ENCODE peak calls at places on chromosomes 1 and 21, in ten cellular contexts. Y is HCT116, A is astrocyte of the spinal cord, O is MCF 10A, T is WTC11, U is Peyer's patch, W is cardiac muscle cell, G is esophagus muscularis mucosa, I is IMR-90, C is RWPE1. L is an unnamed sample.

GRCh38 chr1:905811-906531 is 17.8 kb upstream of the SAMD11 start:
- DNase-seq in Y (no peak), A (no peak), O (no peak), T (no peak), U (peak), W (no peak), G (no peak), I (no peak), C (no peak), L (peak)

GRCh38 chr1:53622531-53622930 is 116.4 kb downstream of the GLIS1 start:
- DNase-seq in Y (no peak), A (no peak), O (no peak), T (no peak), U (no peak), W (no peak), G (no peak), I (no peak), C (no peak), L (no peak)

GRCh38 chr1:26015358-26015757 is 6.2 kb upstream of the EXTL1 start:
- DNase-seq in Y (no peak), A (no peak), O (peak), T (no peak), U (no peak), W (peak), G (no peak), I (peak), C (no peak), L (peak)

GRCh38 chr1:182170941-182171461 is 109.5 kb upstream of the ZNF648 start:
- DNase-seq in Y (no peak), A (no peak), O (no peak), T (no peak), U (no peak), W (no peak), G (no peak), I (no peak), C (no peak), L (peak)

GRCh38 chr21:38797470-38797869 is 8.3 kb upstream of the ETS2 start:
- DNase-seq in Y (peak), A (no peak), O (peak), T (no peak), U (no peak), W (no peak), G (no peak), I (no peak), C (peak), L (peak)

GRCh38 chr1:225209153-225209552 is 218.7 kb downstream of the LBR start:
- DNase-seq in Y (no peak), A (no peak), O (no peak), T (no peak), U (no peak), W (no peak), G (no peak), I (no peak), C (no peak), L (no peak)

GRCh38 chr21:43864806-43865470 is at the start of gene AGPAT3:
- DNase-seq in Y (no peak), A (no peak), O (no peak), T (no peak), U (no peak), W (no peak), G (no peak), I (no peak), C (no peak), L (no peak)

GRCh38 chr21:45935628-45936027 is 45.9 kb upstream of the COL6A1 start:
- DNase-seq in Y (no peak), A (peak), O (no peak), T (no peak), U (no peak), W (peak), G (no peak), I (peak), C (no peak), L (no peak)

GRCh38 chr21:46081022-46081861 is 16.7 kb upstream of the COL6A2 start:
- DNase-seq in Y (no peak), A (no peak), O (no peak), T (no peak), U (no peak), W (no peak), G (peak), I (no peak), C (no peak), L (no peak)

GRCh38 chr1:183306317-183307042 is 111.7 kb downstream of the NMNAT2 start:
- DNase-seq in Y (no peak), A (no peak), O (peak), T (no peak), U (no peak), W (no peak), G (no peak), I (no peak), C (peak), L (no peak)

GRCh38 chr1:25773441-25774125 is 26.4 kb upstream of the SELENON start:
- DNase-seq in Y (no peak), A (no peak), O (peak), T (no peak), U (no peak), W (no peak), G (no peak), I (peak), C (no peak), L (no peak)

GRCh38 chr21:26405735-26406361 is 167.2 kb downstream of the CYYR1 start:
- DNase-seq in Y (no peak), A (peak), O (peak), T (no peak), U (no peak), W (peak), G (no peak), I (peak), C (peak), L (no peak)

GRCh38 chr1:8915446-8915845 is 30.2 kb upstream of the CA6 start:
- DNase-seq in Y (no peak), A (no peak), O (no peak), T (no peak), U (no peak), W (no peak), G (no peak), I (no peak), C (no peak), L (no peak)

GRCh38 chr1:228307218-228308023 is 99.2 kb downstream of the TRIM11 start:
- DNase-seq in Y (no peak), A (no peak), O (no peak), T (no peak), U (no peak), W (no peak), G (no peak), I (no peak), C (no peak), L (peak)

GRCh38 chr1:220631238-220631842 is 58.8 kb upstream of the C1orf115 start:
- DNase-seq in Y (no peak), A (no peak), O (peak), T (no peak), U (no peak), W (peak), G (no peak), I (no peak), C (no peak), L (no peak)

GRCh38 chr1:6012529-6013318 is 20.5 kb upstream of the NPHP4 start:
- DNase-seq in Y (no peak), A (no peak), O (no peak), T (no peak), U (no peak), W (no peak), G (no peak), I (no peak), C (no peak), L (no peak)

GRCh38 chr21:25985990-25986389 is 184.6 kb downstream of the APP start:
- DNase-seq in Y (no peak), A (no peak), O (no peak), T (no peak), U (no peak), W (no peak), G (no peak), I (no peak), C (no peak), L (no peak)

GRCh38 chr1:23196627-23197328 is 20.5 kb downstream of the HTR1D start:
- DNase-seq in Y (peak), A (peak), O (peak), T (no peak), U (no peak), W (peak), G (no peak), I (peak), C (peak), L (no peak)

GRCh38 chr1:27332536-27333281 is 9.1 kb upstream of the SYTL1 start:
- DNase-seq in Y (no peak), A (peak), O (peak), T (peak), U (peak), W (peak), G (no peak), I (peak), C (no peak), L (no peak)
- TF ChIP-seq CTCF in Y (peak), A (peak), O (peak), T (peak), U (peak), W (peak), G (peak), I (peak), C (peak), L (peak)

GRCh38 chr1:44236873-44237272 is 23.6 kb downstream of the DMAP1 start:
- DNase-seq in Y (no peak), A (no peak), O (no peak), T (no peak), U (no peak), W (no peak), G (no peak), I (no peak), C (no peak), L (no peak)

GRCh38 chr1:44238651-44239050 is 25.4 kb downstream of the DMAP1 start:
- DNase-seq in Y (no peak), A (no peak), O (no peak), T (no peak), U (no peak), W (no peak), G (no peak), I (no peak), C (no peak), L (no peak)

GRCh38 chr1:44239337-44239960 is 26.2 kb downstream of the DMAP1 start:
- DNase-seq in Y (no peak), A (peak), O (no peak), T (peak), U (no peak), W (peak), G (no peak), I (peak), C (peak), L (no peak)

GRCh38 chr1:44239961-44240371 is 26.7 kb downstream of the DMAP1 start:
- DNase-seq in Y (no peak), A (no peak), O (no peak), T (no peak), U (no peak), W (no peak), G (no peak), I (no peak), C (no peak), L (no peak)

GRCh38 chr1:44237721-44238457 is 24.6 kb downstream of the DMAP1 start:
- DNase-seq in Y (peak), A (peak), O (no peak), T (peak), U (peak), W (peak), G (no peak), I (peak), C (peak), L (no peak)
- TF ChIP-seq CTCF in Y (peak), A (peak), O (no peak), T (peak), U (peak), W (peak), G (peak), I (peak), C (peak), L (peak)

GRCh38 chr1:206504363-206504713 is 3.0 kb upstream of the RASSF5 start:
- DNase-seq in Y (no peak), A (no peak), O (no peak), T (no peak), U (no peak), W (no peak), G (no peak), I (no peak), C (no peak), L (no peak)

GRCh38 chr1:206502813-206503212 is 4.5 kb upstream of the RASSF5 start:
- DNase-seq in Y (no peak), A (no peak), O (no peak), T (no peak), U (no peak), W (no peak), G (no peak), I (peak), C (no peak), L (no peak)

GRCh38 chr1:206501881-206502280 is 5.5 kb upstream of the RASSF5 start:
- DNase-seq in Y (no peak), A (no peak), O (no peak), T (no peak), U (no peak), W (no peak), G (no peak), I (no peak), C (no peak), L (no peak)

GRCh38 chr1:206502403-206502802 is 4.9 kb upstream of the RASSF5 start:
- DNase-seq in Y (no peak), A (no peak), O (no peak), T (no peak), U (no peak), W (no peak), G (no peak), I (no peak), C (no peak), L (no peak)

GRCh38 chr1:206503591-206504362 is 3.6 kb upstream of the RASSF5 start:
- DNase-seq in Y (peak), A (peak), O (peak), T (no peak), U (no peak), W (peak), G (no peak), I (peak), C (peak), L (peak)
- TF ChIP-seq CTCF in Y (no peak), A (no peak), O (no peak), T (no peak), U (no peak), W (no peak), G (no peak), I (no peak), C (no peak), L (no peak)

GRCh38 chr1:163248064-163248463 is 45.3 kb upstream of the RGS5 start:
- DNase-seq in Y (no peak), A (no peak), O (no peak), T (no peak), U (no peak), W (no peak), G (no peak), I (no peak), C (no peak), L (no peak)
- TF ChIP-seq CTCF in Y (no peak), A (no peak), O (no peak), T (no peak), U (no peak), W (no peak), G (no peak), I (no peak), C (no peak), L (no peak)

GRCh38 chr1:201947697-201948008 is 1.3 kb upstream of the LMOD1 start:
- DNase-seq in Y (no peak), A (no peak), O (no peak), T (no peak), U (no peak), W (no peak), G (no peak), I (no peak), C (no peak), L (no peak)
- TF ChIP-seq CTCF in Y (no peak), A (no peak), O (no peak), T (no peak), U (no peak), W (no peak), G (no peak), I (peak), C (no peak), L (no peak)

DNA sequence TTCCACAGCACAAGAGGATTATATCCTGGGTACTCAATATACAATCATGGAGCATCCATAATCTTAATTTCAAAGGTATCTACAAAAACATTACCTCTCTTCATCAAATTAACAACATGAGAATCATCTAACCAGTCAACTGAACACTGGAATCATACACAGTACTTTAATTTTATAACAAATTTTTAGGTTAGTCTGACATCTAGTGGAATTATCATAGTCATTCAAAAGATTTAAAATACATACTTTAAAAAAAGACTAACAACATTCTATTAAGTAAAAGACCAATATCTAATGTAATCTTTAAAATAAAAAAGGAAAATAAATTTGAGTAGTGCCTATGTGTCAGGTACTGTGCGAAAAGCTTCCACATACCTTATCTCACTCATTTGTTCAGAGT is 16.8 kb upstream of the SH3GLB1 start:
- DNase-seq in Y (no peak), A (peak), O (peak), T (no peak), U (no peak), W (peak), G (no peak), I (no peak), C (no peak), L (no peak)
- TF ChIP-seq CTCF in Y (no peak), A (no peak), O (peak), T (no peak), U (peak), W (no peak), G (no peak), I (peak), C (peak), L (no peak)

L was measured in CD14-positive monocyte.